ENCODE peak calls at places on chromosomes 7 and 10, in ten cellular contexts. One of them, this sample, is unnamed.

GRCh38 chr10:103818110-103818509 is 37.3 kb downstream of the SH3PXD2A start:
- DNase-seq in epithelial cell of proximal tubule: no peak
- DNase-seq in choroid plexus epithelial cell: no peak
- DNase-seq in left ventricle myocardium inferior: no peak
- DNase-seq in neural progenitor cell: no peak
- DNase-seq in cardiac fibroblast: no peak
- DNase-seq in body of pancreas: no peak
- DNase-seq in fibroblast of pulmonary artery: no peak
- DNase-seq in tibial nerve: no peak
- DNase-seq in prostate gland: no peak
- DNase-seq in this sample: no peak

GRCh38 chr7:43764039-43764789 is 5.7 kb downstream of the BLVRA start:
- DNase-seq in epithelial cell of proximal tubule: no peak
- DNase-seq in choroid plexus epithelial cell: peak; percentile 68
- DNase-seq in left ventricle myocardium inferior: peak; percentile 47
- DNase-seq in neural progenitor cell: no peak
- DNase-seq in cardiac fibroblast: peak; percentile 66
- DNase-seq in body of pancreas: peak; percentile 26
- DNase-seq in fibroblast of pulmonary artery: peak; percentile 53
- DNase-seq in tibial nerve: peak; percentile 44
- DNase-seq in prostate gland: peak; percentile 46
- DNase-seq in this sample: no peak

GRCh38 chr7:128841961-128842673 is 11.9 kb downstream of the FLNC start:
- DNase-seq in epithelial cell of proximal tubule: no peak
- DNase-seq in choroid plexus epithelial cell: peak; percentile 35
- DNase-seq in left ventricle myocardium inferior: peak; percentile 54
- DNase-seq in neural progenitor cell: peak; percentile 77
- DNase-seq in cardiac fibroblast: peak; percentile 35
- DNase-seq in body of pancreas: peak; percentile 52
- DNase-seq in fibroblast of pulmonary artery: peak; percentile 39
- DNase-seq in tibial nerve: no peak
- DNase-seq in prostate gland: no peak
- DNase-seq in this sample: peak; percentile 34

GRCh38 chr7:55192718-55193117 is 172.4 kb upstream of the LANCL2 start:
- DNase-seq in epithelial cell of proximal tubule: no peak
- DNase-seq in choroid plexus epithelial cell: peak; percentile 64
- DNase-seq in left ventricle myocardium inferior: no peak
- DNase-seq in neural progenitor cell: no peak
- DNase-seq in cardiac fibroblast: peak; percentile 49
- DNase-seq in body of pancreas: no peak
- DNase-seq in fibroblast of pulmonary artery: peak; percentile 53
- DNase-seq in tibial nerve: no peak
- DNase-seq in prostate gland: no peak
- DNase-seq in this sample: peak; percentile 69

GRCh38 chr7:122453432-122453831 is 148.9 kb upstream of the FEZF1 start:
- DNase-seq in epithelial cell of proximal tubule: no peak
- DNase-seq in choroid plexus epithelial cell: no peak
- DNase-seq in left ventricle myocardium inferior: no peak
- DNase-seq in neural progenitor cell: no peak
- DNase-seq in cardiac fibroblast: no peak
- DNase-seq in body of pancreas: no peak
- DNase-seq in fibroblast of pulmonary artery: no peak
- DNase-seq in tibial nerve: no peak
- DNase-seq in prostate gland: no peak
- DNase-seq in this sample: no peak

GRCh38 chr7:20408467-20408826 is 77.7 kb downstream of the ITGB8 start:
- DNase-seq in epithelial cell of proximal tubule: no peak
- DNase-seq in choroid plexus epithelial cell: peak; percentile 41
- DNase-seq in left ventricle myocardium inferior: peak; percentile 22
- DNase-seq in neural progenitor cell: no peak
- DNase-seq in cardiac fibroblast: peak; percentile 85
- DNase-seq in body of pancreas: no peak
- DNase-seq in fibroblast of pulmonary artery: peak; percentile 80
- DNase-seq in tibial nerve: no peak
- DNase-seq in prostate gland: no peak
- DNase-seq in this sample: peak; percentile 77

GRCh38 chr7:155216475-155217272 is 81.0 kb upstream of the INSIG1 start:
- DNase-seq in epithelial cell of proximal tubule: no peak
- DNase-seq in choroid plexus epithelial cell: no peak
- DNase-seq in left ventricle myocardium inferior: no peak
- DNase-seq in neural progenitor cell: no peak
- DNase-seq in cardiac fibroblast: no peak
- DNase-seq in body of pancreas: no peak
- DNase-seq in fibroblast of pulmonary artery: peak; percentile 24
- DNase-seq in tibial nerve: no peak
- DNase-seq in prostate gland: no peak
- DNase-seq in this sample: peak; percentile 25

GRCh38 chr7:148400101-148400500 is 190.5 kb upstream of the C7orf33 start:
- DNase-seq in epithelial cell of proximal tubule: no peak
- DNase-seq in choroid plexus epithelial cell: no peak
- DNase-seq in left ventricle myocardium inferior: no peak
- DNase-seq in neural progenitor cell: no peak
- DNase-seq in cardiac fibroblast: no peak
- DNase-seq in body of pancreas: no peak
- DNase-seq in fibroblast of pulmonary artery: no peak
- DNase-seq in tibial nerve: no peak
- DNase-seq in prostate gland: no peak
- DNase-seq in this sample: no peak

GRCh38 chr10:14553434-14553833 is 221.3 kb downstream of the FAM107B start:
- DNase-seq in epithelial cell of proximal tubule: peak; percentile 56
- DNase-seq in choroid plexus epithelial cell: peak; percentile 70
- DNase-seq in left ventricle myocardium inferior: no peak
- DNase-seq in neural progenitor cell: no peak
- DNase-seq in cardiac fibroblast: peak; percentile 50
- DNase-seq in body of pancreas: peak; percentile 16
- DNase-seq in fibroblast of pulmonary artery: peak; percentile 58
- DNase-seq in tibial nerve: no peak
- DNase-seq in prostate gland: no peak
- DNase-seq in this sample: peak; percentile 70

GRCh38 chr7:142323706-142324105 is 65.8 kb upstream of the PRSS58 start:
- DNase-seq in epithelial cell of proximal tubule: no peak
- DNase-seq in choroid plexus epithelial cell: peak; percentile 34
- DNase-seq in left ventricle myocardium inferior: no peak
- DNase-seq in neural progenitor cell: peak; percentile 82
- DNase-seq in cardiac fibroblast: no peak
- DNase-seq in body of pancreas: peak; percentile 33
- DNase-seq in fibroblast of pulmonary artery: no peak
- DNase-seq in tibial nerve: no peak
- DNase-seq in prostate gland: no peak
- DNase-seq in this sample: no peak

GRCh38 chr10:6171891-6172354 is 30.8 kb upstream of the PFKFB3 start:
- DNase-seq in epithelial cell of proximal tubule: no peak
- DNase-seq in choroid plexus epithelial cell: peak; percentile 68
- DNase-seq in left ventricle myocardium inferior: peak; percentile 61
- DNase-seq in neural progenitor cell: no peak
- DNase-seq in cardiac fibroblast: peak; percentile 90
- DNase-seq in body of pancreas: no peak
- DNase-seq in fibroblast of pulmonary artery: peak; percentile 92
- DNase-seq in tibial nerve: no peak
- DNase-seq in prostate gland: no peak
- DNase-seq in this sample: peak; percentile 91

DNA sequence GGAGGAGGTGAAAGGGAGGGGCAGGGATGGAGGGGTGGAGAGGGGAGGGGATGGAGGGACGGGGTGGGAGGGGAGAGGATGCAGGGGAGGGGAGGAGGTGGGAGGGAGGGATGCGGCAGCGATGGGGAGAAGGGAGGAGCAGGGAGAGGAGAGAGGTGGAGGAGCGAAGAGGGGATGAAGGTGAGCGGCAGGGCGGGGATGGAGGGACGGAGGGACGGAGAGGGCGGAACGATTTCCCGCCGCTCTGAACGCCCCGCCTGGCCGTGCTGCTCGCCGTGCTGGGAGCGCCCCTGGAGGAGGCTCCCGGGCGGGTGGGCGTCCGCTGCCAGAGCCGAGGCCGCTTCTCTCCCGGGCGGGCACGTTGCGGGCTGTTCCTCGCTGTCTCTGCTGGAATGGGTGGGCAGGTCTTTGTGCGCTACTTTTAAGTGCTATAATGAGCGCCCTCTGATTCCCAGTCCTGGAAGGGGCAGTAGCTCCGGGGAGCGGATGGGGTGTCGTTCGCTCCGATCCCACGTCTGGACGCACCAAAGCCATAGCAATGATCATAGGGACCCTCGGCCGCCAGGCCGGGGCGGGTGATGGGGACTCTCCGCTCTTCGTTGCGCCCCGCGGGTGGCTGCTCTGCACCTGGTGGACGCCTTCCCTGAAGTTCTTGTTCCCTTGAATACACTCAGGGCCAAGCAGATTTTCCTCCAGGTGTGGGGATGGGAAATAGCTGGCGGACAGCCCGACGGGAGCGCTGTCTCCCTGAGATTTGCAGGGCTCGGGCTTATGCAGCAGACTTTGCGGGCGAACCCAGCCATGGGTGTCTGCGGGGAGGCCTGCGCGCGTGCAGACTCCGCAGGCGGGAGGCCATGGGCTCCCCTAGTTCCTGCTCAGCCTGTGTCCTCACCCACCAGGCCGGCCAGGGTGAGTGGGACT is 81.1 kb upstream of the CPXM2 start:
- DNase-seq in epithelial cell of proximal tubule: no peak
- DNase-seq in choroid plexus epithelial cell: no peak
- DNase-seq in left ventricle myocardium inferior: no peak
- DNase-seq in neural progenitor cell: peak; percentile 80
- DNase-seq in cardiac fibroblast: no peak
- DNase-seq in body of pancreas: no peak
- DNase-seq in fibroblast of pulmonary artery: no peak
- DNase-seq in tibial nerve: no peak
- DNase-seq in prostate gland: no peak
- DNase-seq in this sample: no peak
- H3K4me3 ChIP-seq in epithelial cell of proximal tubule: no peak overlapping the region
- H3K4me3 ChIP-seq in choroid plexus epithelial cell: no peak overlapping the region
- H3K4me3 ChIP-seq in left ventricle myocardium inferior: no peak overlapping the region
- H3K4me3 ChIP-seq in neural progenitor cell: peak overlapping the region; percentile 45
- H3K4me3 ChIP-seq in cardiac fibroblast: no peak overlapping the region
- H3K4me3 ChIP-seq in body of pancreas: no peak overlapping the region
- H3K4me3 ChIP-seq in fibroblast of pulmonary artery: no peak overlapping the region
- H3K4me3 ChIP-seq in tibial nerve: no peak overlapping the region
- H3K4me3 ChIP-seq in prostate gland: no peak overlapping the region
- H3K4me3 ChIP-seq in this sample: no peak overlapping the region

GRCh38 chr10:100100651-100101525 is 19.2 kb upstream of the CPN1 start:
- DNase-seq in epithelial cell of proximal tubule: peak; percentile 7
- DNase-seq in choroid plexus epithelial cell: peak; percentile 57
- DNase-seq in left ventricle myocardium inferior: no peak
- DNase-seq in neural progenitor cell: peak; percentile 24
- DNase-seq in cardiac fibroblast: peak; percentile 24
- DNase-seq in body of pancreas: no peak
- DNase-seq in fibroblast of pulmonary artery: peak; percentile 32
- DNase-seq in tibial nerve: no peak
- DNase-seq in prostate gland: no peak
- DNase-seq in this sample: peak; percentile 7
- TF ChIP-seq CTCF in epithelial cell of proximal tubule: peak; percentile 62
- TF ChIP-seq CTCF in choroid plexus epithelial cell: peak; percentile 45
- TF ChIP-seq CTCF in left ventricle myocardium inferior: no peak
- TF ChIP-seq CTCF in neural progenitor cell: peak; percentile 53
- TF ChIP-seq CTCF in cardiac fibroblast: no peak
- TF ChIP-seq CTCF in body of pancreas: no peak
- TF ChIP-seq CTCF in fibroblast of pulmonary artery: peak; percentile 19
- TF ChIP-seq CTCF in tibial nerve: no peak
- TF ChIP-seq CTCF in prostate gland: no peak
- TF ChIP-seq CTCF in this sample: peak; percentile 32

GRCh38 chr7:108268200-108268820 is 138.1 kb upstream of the LAMB4 start:
- DNase-seq in epithelial cell of proximal tubule: no peak
- DNase-seq in choroid plexus epithelial cell: no peak
- DNase-seq in left ventricle myocardium inferior: no peak
- DNase-seq in neural progenitor cell: no peak
- DNase-seq in cardiac fibroblast: peak; percentile 31
- DNase-seq in body of pancreas: no peak
- DNase-seq in fibroblast of pulmonary artery: no peak
- DNase-seq in tibial nerve: no peak
- DNase-seq in prostate gland: no peak
- DNase-seq in this sample: no peak

GRCh38 chr7:108270385-108270784 is 140.2 kb upstream of the LAMB4 start:
- DNase-seq in epithelial cell of proximal tubule: no peak
- DNase-seq in choroid plexus epithelial cell: no peak
- DNase-seq in left ventricle myocardium inferior: no peak
- DNase-seq in neural progenitor cell: no peak
- DNase-seq in cardiac fibroblast: no peak
- DNase-seq in body of pancreas: no peak
- DNase-seq in fibroblast of pulmonary artery: no peak
- DNase-seq in tibial nerve: no peak
- DNase-seq in prostate gland: no peak
- DNase-seq in this sample: no peak

GRCh38 chr7:108265007-108265406 is 134.8 kb upstream of the LAMB4 start:
- DNase-seq in epithelial cell of proximal tubule: no peak
- DNase-seq in choroid plexus epithelial cell: no peak
- DNase-seq in left ventricle myocardium inferior: no peak
- DNase-seq in neural progenitor cell: no peak
- DNase-seq in cardiac fibroblast: no peak
- DNase-seq in body of pancreas: no peak
- DNase-seq in fibroblast of pulmonary artery: no peak
- DNase-seq in tibial nerve: no peak
- DNase-seq in prostate gland: no peak
- DNase-seq in this sample: no peak

GRCh38 chr7:108266489-108266888 is 136.3 kb upstream of the LAMB4 start:
- DNase-seq in epithelial cell of proximal tubule: no peak
- DNase-seq in choroid plexus epithelial cell: no peak
- DNase-seq in left ventricle myocardium inferior: no peak
- DNase-seq in neural progenitor cell: no peak
- DNase-seq in cardiac fibroblast: no peak
- DNase-seq in body of pancreas: no peak
- DNase-seq in fibroblast of pulmonary artery: no peak
- DNase-seq in tibial nerve: no peak
- DNase-seq in prostate gland: no peak
- DNase-seq in this sample: no peak

DNA sequence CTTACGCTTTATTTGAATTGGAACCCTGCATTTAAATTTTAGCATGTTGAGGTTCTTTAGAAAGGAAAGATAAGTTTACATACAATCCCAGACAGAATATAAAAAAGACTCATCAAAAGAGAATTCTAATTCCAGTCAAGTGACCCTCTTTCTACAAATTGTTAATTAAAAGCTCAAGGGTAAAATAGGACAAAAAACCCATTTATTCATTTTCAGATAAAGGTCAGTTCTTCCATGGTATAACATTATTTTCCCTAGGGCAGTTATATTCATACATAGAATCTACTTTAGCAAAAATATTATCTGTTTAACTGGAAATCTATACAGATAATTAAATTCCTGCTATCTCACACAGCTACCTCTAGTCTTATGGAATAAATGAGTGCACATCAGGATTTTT is 137.5 kb upstream of the LAMB4 start:
- DNase-seq in epithelial cell of proximal tubule: no peak
- DNase-seq in choroid plexus epithelial cell: no peak
- DNase-seq in left ventricle myocardium inferior: no peak
- DNase-seq in neural progenitor cell: no peak
- DNase-seq in cardiac fibroblast: no peak
- DNase-seq in body of pancreas: no peak
- DNase-seq in fibroblast of pulmonary artery: no peak
- DNase-seq in tibial nerve: no peak
- DNase-seq in prostate gland: no peak
- DNase-seq in this sample: no peak
- H3K4me3 ChIP-seq in epithelial cell of proximal tubule: no peak overlapping the region
- H3K4me3 ChIP-seq in choroid plexus epithelial cell: no peak overlapping the region
- H3K4me3 ChIP-seq in left ventricle myocardium inferior: no peak overlapping the region
- H3K4me3 ChIP-seq in neural progenitor cell: no peak overlapping the region
- H3K4me3 ChIP-seq in cardiac fibroblast: no peak overlapping the region
- H3K4me3 ChIP-seq in body of pancreas: no peak overlapping the region
- H3K4me3 ChIP-seq in fibroblast of pulmonary artery: no peak overlapping the region
- H3K4me3 ChIP-seq in tibial nerve: no peak overlapping the region
- H3K4me3 ChIP-seq in prostate gland: no peak overlapping the region
- H3K4me3 ChIP-seq in this sample: no peak overlapping the region

GRCh38 chr10:71970331-71970730 is 6.1 kb downstream of the CHST3 start:
- DNase-seq in epithelial cell of proximal tubule: no peak
- DNase-seq in choroid plexus epithelial cell: no peak
- DNase-seq in left ventricle myocardium inferior: no peak
- DNase-seq in neural progenitor cell: peak; percentile 78
- DNase-seq in cardiac fibroblast: no peak
- DNase-seq in body of pancreas: no peak
- DNase-seq in fibroblast of pulmonary artery: no peak
- DNase-seq in tibial nerve: peak; percentile 60
- DNase-seq in prostate gland: peak; percentile 80
- DNase-seq in this sample: no peak
- TF ChIP-seq CTCF in epithelial cell of proximal tubule: peak; percentile 36
- TF ChIP-seq CTCF in choroid plexus epithelial cell: peak; percentile 39
- TF ChIP-seq CTCF in left ventricle myocardium inferior: peak; percentile 21
- TF ChIP-seq CTCF in neural progenitor cell: peak; percentile 48
- TF ChIP-seq CTCF in cardiac fibroblast: peak; percentile 14
- TF ChIP-seq CTCF in body of pancreas: no peak
- TF ChIP-seq CTCF in fibroblast of pulmonary artery: peak; percentile 6
- TF ChIP-seq CTCF in tibial nerve: no peak
- TF ChIP-seq CTCF in prostate gland: no peak
- TF ChIP-seq CTCF in this sample: peak; percentile 22

This sample was measured in AG10803.